ENCODE peak calls at places on chromosomes 5 and 9, in eight cellular contexts. R is CD8-positive, alpha-beta T cell; Y is brain microvascular endothelial cell; S is WERI-Rb-1; Q is mesothelial cell of epicardium; P is HL-60; I is heart right ventricle; K is cardiac fibroblast. M is an unnamed sample.
A peak's percentile ranks its signal among the peaks of the same experiment; 100 is the strongest.

GRCh38 chr5:139523635-139524445 is 37.3 kb upstream of the UBE2D2 start:
- DNase-seq in R (no peak), Y (no peak), S (no peak), Q (no peak), P (no peak), I (no peak), K (peak; percentile 11), M (no peak)

GRCh38 chr5:179416906-179417470 is 71.7 kb upstream of the ADAMTS2 start:
- DNase-seq in R (no peak), Y (no peak), S (no peak), Q (no peak), P (no peak), I (no peak), K (no peak), M (no peak)

GRCh38 chr9:136410500-136411287 is at the start of the genes ENTR1 and PMPCA:
- DNase-seq in R (peak; percentile 97), Y (peak; percentile 78), S (peak; percentile 89), Q (peak; percentile 84), P (peak; percentile 89), I (peak; percentile 94), K (peak; percentile 89), M (peak; percentile 89)

GRCh38 chr5:93251347-93251746 is 329.7 kb downstream of the NR2F1-AS1 start:
- DNase-seq in R (no peak), Y (no peak), S (no peak), Q (no peak), P (no peak), I (no peak), K (no peak), M (no peak)

GRCh38 chr5:126970517-126971017 is 59.8 kb downstream of the MARCHF3 start:
- DNase-seq in R (no peak), Y (peak; percentile 36), S (no peak), Q (no peak), P (no peak), I (peak; percentile 56), K (peak; percentile 88), M (no peak)

GRCh38 chr5:14457475-14457874 is 124.1 kb upstream of the OTULINL start:
- DNase-seq in R (no peak), Y (no peak), S (peak; percentile 44), Q (no peak), P (no peak), I (no peak), K (no peak), M (no peak)

GRCh38 chr9:129630967-129631672 is 5.2 kb downstream of the NTMT1 start:
- DNase-seq in R (no peak), Y (peak; percentile 43), S (no peak), Q (no peak), P (no peak), I (no peak), K (no peak), M (no peak)

GRCh38 chr9:125233678-125234077 is 7.5 kb downstream of the HSPA5 start:
- DNase-seq in R (no peak), Y (peak; percentile 97), S (no peak), Q (no peak), P (no peak), I (no peak), K (peak; percentile 91), M (no peak)

GRCh38 chr9:96719538-96720315 is 58.2 kb downstream of the ZNF510 start:
- DNase-seq in R (no peak), Y (no peak), S (no peak), Q (no peak), P (no peak), I (no peak), K (no peak), M (no peak)

GRCh38 chr5:102682102-102682647 is 72.9 kb upstream of the PAM start:
- DNase-seq in R (no peak), Y (no peak), S (no peak), Q (no peak), P (no peak), I (no peak), K (no peak), M (no peak)

DNA sequence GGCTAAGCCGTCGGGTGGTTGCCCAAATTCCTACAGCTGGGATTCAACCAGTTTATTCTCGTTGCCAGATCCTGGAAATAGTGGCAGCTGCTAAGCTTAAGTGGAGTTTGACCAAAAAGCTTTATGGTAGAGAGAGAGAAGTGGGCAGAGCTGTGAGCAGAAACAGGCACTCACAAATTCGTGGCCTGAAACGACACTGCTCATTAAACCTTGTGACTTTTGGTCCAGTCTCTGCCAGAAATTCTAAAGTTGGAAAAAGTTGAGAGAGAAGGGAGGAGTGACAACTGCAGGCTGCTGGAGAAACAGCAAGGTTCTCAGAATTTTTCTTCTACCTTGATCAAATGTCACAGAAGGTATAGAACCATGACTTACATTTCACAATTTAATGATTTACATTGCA is 131.5 kb downstream of the MTX3 start:
- DNase-seq in R (no peak), Y (no peak), S (no peak), Q (no peak), P (no peak), I (no peak), K (no peak), M (no peak)
- TF ChIP-seq CTCF in R (no peak), Y (no peak), S (no peak), Q (no peak), P (no peak), I (no peak), K (no peak), M (no peak)

DNA sequence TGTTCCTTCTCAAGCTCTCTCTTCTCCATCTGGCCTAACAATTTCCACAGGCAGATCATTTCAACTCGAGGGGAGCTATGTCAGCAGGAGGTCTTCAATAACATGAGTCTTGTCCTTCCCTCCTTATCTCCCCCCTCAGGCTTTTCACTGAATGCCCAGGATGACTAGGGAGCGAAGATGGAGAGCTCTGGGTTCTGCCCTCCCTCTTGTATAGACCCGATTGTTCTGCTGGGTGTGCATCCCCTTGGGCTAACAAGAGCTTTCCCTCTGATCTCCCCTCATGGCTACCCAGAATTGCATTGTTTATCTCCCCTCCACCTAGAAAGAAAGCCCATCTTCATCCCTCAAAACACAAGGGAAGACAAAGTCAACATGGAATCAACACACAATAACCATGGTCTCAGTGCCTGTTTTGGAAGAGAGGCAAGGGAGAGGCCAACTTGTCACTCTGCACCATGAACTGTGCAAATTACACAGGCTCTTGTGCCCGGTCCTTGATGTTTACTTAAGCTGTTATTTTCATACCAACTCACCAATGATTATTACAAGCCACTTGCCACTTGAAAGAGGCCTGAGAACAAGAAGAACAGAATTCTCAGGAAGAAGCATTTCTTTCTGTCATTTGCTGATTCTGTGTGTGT is 187.7 kb downstream of the FANCC start:
- DNase-seq in R (no peak), Y (no peak), S (no peak), Q (no peak), P (no peak), I (no peak), K (no peak), M (no peak)
- TF ChIP-seq CTCF in R (no peak), Y (no peak), S (no peak), Q (no peak), P (no peak), I (no peak), K (no peak), M (no peak)

GRCh38 chr5:63961125-63961597 is 1.1 kb downstream of the HTR1A start:
- DNase-seq in R (no peak), Y (no peak), S (peak; percentile 35), Q (no peak), P (no peak), I (no peak), K (no peak), M (no peak)

GRCh38 chr5:63959177-63959982 is 2.9 kb downstream of the HTR1A start:
- DNase-seq in R (no peak), Y (no peak), S (peak; percentile 92), Q (no peak), P (no peak), I (no peak), K (no peak), M (peak; percentile 35)

GRCh38 chr5:63961598-63962161 is 565 bp downstream of the HTR1A start:
- DNase-seq in R (no peak), Y (no peak), S (peak; percentile 32), Q (no peak), P (no peak), I (no peak), K (no peak), M (no peak)

GRCh38 chr5:63962345-63962744 is at the start of gene HTR1A:
- DNase-seq in R (no peak), Y (no peak), S (peak; percentile 48), Q (no peak), P (no peak), I (no peak), K (no peak), M (no peak)

DNA sequence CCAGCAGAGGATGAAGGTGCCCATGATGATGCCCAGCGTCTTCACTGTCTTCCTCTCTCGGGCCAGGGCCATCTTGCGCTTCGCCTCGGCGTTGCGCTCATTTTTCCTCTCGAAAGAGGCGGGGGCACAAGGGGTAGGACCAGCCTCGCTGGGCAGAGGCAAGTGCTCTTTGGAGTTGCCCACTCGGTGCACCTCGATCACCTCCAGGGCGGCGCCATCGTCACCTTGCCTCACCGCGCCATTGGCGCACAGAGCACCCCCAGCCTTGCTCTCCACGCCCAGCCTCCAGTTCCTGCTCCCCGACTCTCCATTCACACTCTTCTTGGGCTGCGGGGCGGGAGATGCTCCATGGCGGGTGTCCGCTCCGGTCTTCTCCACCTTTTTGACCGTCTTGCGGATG is 1.6 kb downstream of the HTR1A start:
- DNase-seq in R (no peak), Y (no peak), S (peak; percentile 47), Q (no peak), P (no peak), I (no peak), K (no peak), M (no peak)
- TF ChIP-seq CTCF in R (no peak), Y (no peak), S (peak; percentile 59), Q (no peak), P (no peak), I (no peak), K (no peak), M (no peak)

GRCh38 chr5:37737326-37738056 is 102.3 kb downstream of the GDNF start:
- DNase-seq in R (no peak), Y (no peak), S (no peak), Q (no peak), P (no peak), I (no peak), K (no peak), M (no peak)

GRCh38 chr5:37738865-37739488 is 100.9 kb downstream of the GDNF start:
- DNase-seq in R (no peak), Y (no peak), S (no peak), Q (no peak), P (no peak), I (no peak), K (no peak), M (no peak)

GRCh38 chr5:37738057-37738691 is 101.7 kb downstream of the GDNF start:
- DNase-seq in R (no peak), Y (peak; percentile 93), S (no peak), Q (no peak), P (no peak), I (no peak), K (peak; percentile 94), M (no peak)

GRCh38 chr5:37740331-37741066 is 99.3 kb downstream of the GDNF start:
- DNase-seq in R (no peak), Y (no peak), S (no peak), Q (no peak), P (no peak), I (no peak), K (peak; percentile 62), M (no peak)

DNA sequence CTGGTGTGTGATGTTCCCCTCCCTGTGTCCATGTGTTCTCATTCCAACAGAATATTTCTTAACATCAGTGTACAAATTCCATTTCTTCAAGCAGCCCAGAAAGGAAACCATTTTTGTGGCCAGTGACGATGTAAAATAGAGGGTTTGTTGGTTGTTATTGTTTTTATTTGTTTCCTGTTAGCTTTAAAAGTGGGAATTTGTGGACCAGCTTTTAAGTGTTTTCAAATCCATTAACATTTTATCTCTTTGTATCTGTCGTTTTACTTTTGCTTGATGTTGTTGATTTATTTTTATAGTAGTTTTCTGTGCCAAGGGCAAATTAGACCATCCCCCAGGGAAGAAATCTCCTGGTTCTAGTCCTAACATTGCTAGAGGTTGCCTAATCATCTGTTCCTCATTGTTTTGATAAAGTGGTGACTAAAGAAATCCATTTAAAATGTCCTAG is 100.0 kb downstream of the GDNF start:
- DNase-seq in R (no peak), Y (no peak), S (no peak), Q (no peak), P (no peak), I (no peak), K (peak; percentile 73), M (no peak)
- TF ChIP-seq CTCF in R (no peak), Y (no peak), S (no peak), Q (no peak), P (no peak), I (no peak), K (no peak), M (no peak)